ENCODE peak calls at places on chromosomes 7 and 10, in six cellular contexts. One of them, this sample, is unnamed.

GRCh38 chr10:132192991-132193670 is 6.4 kb downstream of the DPYSL4 start:
- DNase-seq in EH: no peak
- DNase-seq in foreskin melanocyte: no peak
- DNase-seq in NCI-H82: no peak
- DNase-seq in cardiac muscle cell: peak
- DNase-seq in globus pallidus: no peak
- DNase-seq in this sample: no peak

GRCh38 chr7:129875160-129875559 is 77.6 kb downstream of the UBE2H start:
- DNase-seq in EH: peak
- DNase-seq in foreskin melanocyte: no peak
- DNase-seq in NCI-H82: no peak
- DNase-seq in cardiac muscle cell: no peak
- DNase-seq in globus pallidus: no peak
- DNase-seq in this sample: no peak

GRCh38 chr10:95505641-95506040 is 55.5 kb downstream of the SORBS1 start:
- DNase-seq in EH: no peak
- DNase-seq in foreskin melanocyte: no peak
- DNase-seq in NCI-H82: peak
- DNase-seq in cardiac muscle cell: no peak
- DNase-seq in globus pallidus: no peak
- DNase-seq in this sample: no peak

GRCh38 chr10:71293446-71294090 is 25.5 kb upstream of the SLC29A3 start:
- DNase-seq in EH: no peak
- DNase-seq in foreskin melanocyte: no peak
- DNase-seq in NCI-H82: no peak
- DNase-seq in cardiac muscle cell: no peak
- DNase-seq in globus pallidus: no peak
- DNase-seq in this sample: no peak

GRCh38 chr10:21993360-21994001 is 10.0 kb downstream of the DNAJC1 start:
- DNase-seq in EH: peak
- DNase-seq in foreskin melanocyte: peak
- DNase-seq in NCI-H82: peak
- DNase-seq in cardiac muscle cell: no peak
- DNase-seq in globus pallidus: peak
- DNase-seq in this sample: no peak

GRCh38 chr7:11127112-11127785 is 153.6 kb downstream of the PHF14 start:
- DNase-seq in EH: peak
- DNase-seq in foreskin melanocyte: no peak
- DNase-seq in NCI-H82: no peak
- DNase-seq in cardiac muscle cell: no peak
- DNase-seq in globus pallidus: no peak
- DNase-seq in this sample: no peak

GRCh38 chr10:26696786-26697162 is 727 bp upstream of the PDSS1 start:
- DNase-seq in EH: no peak
- DNase-seq in foreskin melanocyte: no peak
- DNase-seq in NCI-H82: no peak
- DNase-seq in cardiac muscle cell: no peak
- DNase-seq in globus pallidus: no peak
- DNase-seq in this sample: peak

GRCh38 chr7:28136885-28137284 is 43.7 kb downstream of the JAZF1 start:
- DNase-seq in EH: no peak
- DNase-seq in foreskin melanocyte: no peak
- DNase-seq in NCI-H82: no peak
- DNase-seq in cardiac muscle cell: no peak
- DNase-seq in globus pallidus: no peak
- DNase-seq in this sample: no peak

GRCh38 chr10:6144609-6145413 is 56.0 kb downstream of the RBM17 start:
- DNase-seq in EH: peak
- DNase-seq in foreskin melanocyte: peak
- DNase-seq in NCI-H82: peak
- DNase-seq in cardiac muscle cell: peak
- DNase-seq in globus pallidus: peak
- DNase-seq in this sample: peak

GRCh38 chr7:11469028-11469718 is 362.8 kb downstream of the THSD7A start:
- DNase-seq in EH: no peak
- DNase-seq in foreskin melanocyte: no peak
- DNase-seq in NCI-H82: no peak
- DNase-seq in cardiac muscle cell: no peak
- DNase-seq in globus pallidus: no peak
- DNase-seq in this sample: no peak

GRCh38 chr10:89086801-89087513 is 96.4 kb downstream of the FAS start:
- DNase-seq in EH: peak
- DNase-seq in foreskin melanocyte: no peak
- DNase-seq in NCI-H82: no peak
- DNase-seq in cardiac muscle cell: no peak
- DNase-seq in globus pallidus: peak
- DNase-seq in this sample: peak

GRCh38 chr10:30505543-30506298 is 71.7 kb downstream of the MAP3K8 start:
- DNase-seq in EH: no peak
- DNase-seq in foreskin melanocyte: no peak
- DNase-seq in NCI-H82: no peak
- DNase-seq in cardiac muscle cell: no peak
- DNase-seq in globus pallidus: peak
- DNase-seq in this sample: no peak

GRCh38 chr7:37491919-37492694 is 43.4 kb upstream of the ELMO1 start:
- DNase-seq in EH: no peak
- DNase-seq in foreskin melanocyte: no peak
- DNase-seq in NCI-H82: no peak
- DNase-seq in cardiac muscle cell: peak
- DNase-seq in globus pallidus: no peak
- DNase-seq in this sample: no peak

GRCh38 chr7:102935450-102936110 is 22.8 kb downstream of the LRRC17 start:
- DNase-seq in EH: no peak
- DNase-seq in foreskin melanocyte: no peak
- DNase-seq in NCI-H82: peak
- DNase-seq in cardiac muscle cell: no peak
- DNase-seq in globus pallidus: no peak
- DNase-seq in this sample: no peak

GRCh38 chr7:84697506-84697905 is 489.4 kb downstream of the SEMA3D start:
- DNase-seq in EH: peak
- DNase-seq in foreskin melanocyte: no peak
- DNase-seq in NCI-H82: no peak
- DNase-seq in cardiac muscle cell: no peak
- DNase-seq in globus pallidus: no peak
- DNase-seq in this sample: peak

GRCh38 chr7:148903504-148903903 is 19.4 kb upstream of the EZH2 start:
- DNase-seq in EH: no peak
- DNase-seq in foreskin melanocyte: no peak
- DNase-seq in NCI-H82: no peak
- DNase-seq in cardiac muscle cell: no peak
- DNase-seq in globus pallidus: no peak
- DNase-seq in this sample: no peak

GRCh38 chr10:125398270-125398669 is 237.9 kb upstream of the CTBP2 start:
- DNase-seq in EH: no peak
- DNase-seq in foreskin melanocyte: no peak
- DNase-seq in NCI-H82: no peak
- DNase-seq in cardiac muscle cell: no peak
- DNase-seq in globus pallidus: no peak
- DNase-seq in this sample: no peak

GRCh38 chr10:3293536-3294431 is 121.2 kb upstream of the PITRM1 start:
- DNase-seq in EH: peak
- DNase-seq in foreskin melanocyte: no peak
- DNase-seq in NCI-H82: no peak
- DNase-seq in cardiac muscle cell: no peak
- DNase-seq in globus pallidus: no peak
- DNase-seq in this sample: no peak

GRCh38 chr7:739964-740942 is 13.2 kb upstream of the PRKAR1B start:
- DNase-seq in EH: no peak
- DNase-seq in foreskin melanocyte: no peak
- DNase-seq in NCI-H82: no peak
- DNase-seq in cardiac muscle cell: no peak
- DNase-seq in globus pallidus: no peak
- DNase-seq in this sample: no peak

GRCh38 chr10:127193125-127193524 is 3.3 kb downstream of the INSYN2A start:
- DNase-seq in EH: peak
- DNase-seq in foreskin melanocyte: no peak
- DNase-seq in NCI-H82: no peak
- DNase-seq in cardiac muscle cell: no peak
- DNase-seq in globus pallidus: no peak
- DNase-seq in this sample: no peak

GRCh38 chr7:11237742-11238141 is 264.1 kb downstream of the PHF14 start:
- DNase-seq in EH: no peak
- DNase-seq in foreskin melanocyte: no peak
- DNase-seq in NCI-H82: no peak
- DNase-seq in cardiac muscle cell: no peak
- DNase-seq in globus pallidus: no peak
- DNase-seq in this sample: no peak

GRCh38 chr7:80392229-80393169 is 119.4 kb downstream of the GNAT3 start:
- DNase-seq in EH: peak
- DNase-seq in foreskin melanocyte: no peak
- DNase-seq in NCI-H82: peak
- DNase-seq in cardiac muscle cell: peak
- DNase-seq in globus pallidus: peak
- DNase-seq in this sample: peak

GRCh38 chr10:24453404-24453830 is 244.5 kb downstream of the KIAA1217 start:
- DNase-seq in EH: peak
- DNase-seq in foreskin melanocyte: no peak
- DNase-seq in NCI-H82: no peak
- DNase-seq in cardiac muscle cell: no peak
- DNase-seq in globus pallidus: no peak
- DNase-seq in this sample: no peak

GRCh38 chr7:25216837-25217236 is 11.4 kb downstream of the NPVF start:
- DNase-seq in EH: peak
- DNase-seq in foreskin melanocyte: peak
- DNase-seq in NCI-H82: peak
- DNase-seq in cardiac muscle cell: peak
- DNase-seq in globus pallidus: peak
- DNase-seq in this sample: no peak

GRCh38 chr10:79285315-79286185 is 61.7 kb upstream of the PPIF start:
- DNase-seq in EH: no peak
- DNase-seq in foreskin melanocyte: no peak
- DNase-seq in NCI-H82: no peak
- DNase-seq in cardiac muscle cell: no peak
- DNase-seq in globus pallidus: no peak
- DNase-seq in this sample: no peak

GRCh38 chr7:22356855-22357310 is at the start of gene RAPGEF5:
- DNase-seq in EH: peak
- DNase-seq in foreskin melanocyte: no peak
- DNase-seq in NCI-H82: peak
- DNase-seq in cardiac muscle cell: peak
- DNase-seq in globus pallidus: no peak
- DNase-seq in this sample: peak

GRCh38 chr7:104458875-104459274 is 130.5 kb downstream of the LHFPL3 start:
- DNase-seq in EH: no peak
- DNase-seq in foreskin melanocyte: no peak
- DNase-seq in NCI-H82: no peak
- DNase-seq in cardiac muscle cell: no peak
- DNase-seq in globus pallidus: no peak
- DNase-seq in this sample: no peak

GRCh38 chr7:132072873-132073272 is 503.4 kb downstream of the PLXNA4 start:
- DNase-seq in EH: no peak
- DNase-seq in foreskin melanocyte: no peak
- DNase-seq in NCI-H82: no peak
- DNase-seq in cardiac muscle cell: no peak
- DNase-seq in globus pallidus: no peak
- DNase-seq in this sample: no peak

GRCh38 chr10:27908231-27908630 is 90.6 kb downstream of the ODAD2 start:
- DNase-seq in EH: no peak
- DNase-seq in foreskin melanocyte: no peak
- DNase-seq in NCI-H82: no peak
- DNase-seq in cardiac muscle cell: no peak
- DNase-seq in globus pallidus: no peak
- DNase-seq in this sample: no peak

GRCh38 chr7:28488061-28488791 is 75.9 kb downstream of the CREB5 start:
- DNase-seq in EH: no peak
- DNase-seq in foreskin melanocyte: no peak
- DNase-seq in NCI-H82: no peak
- DNase-seq in cardiac muscle cell: no peak
- DNase-seq in globus pallidus: no peak
- DNase-seq in this sample: no peak

GRCh38 chr10:132364594-132364970 is 32.4 kb upstream of the PWWP2B start:
- DNase-seq in EH: no peak
- DNase-seq in foreskin melanocyte: no peak
- DNase-seq in NCI-H82: no peak
- DNase-seq in cardiac muscle cell: no peak
- DNase-seq in globus pallidus: no peak
- DNase-seq in this sample: no peak

GRCh38 chr7:101596898-101597297 is 32.2 kb downstream of the MYL10 start:
- DNase-seq in EH: no peak
- DNase-seq in foreskin melanocyte: no peak
- DNase-seq in NCI-H82: no peak
- DNase-seq in cardiac muscle cell: no peak
- DNase-seq in globus pallidus: no peak
- DNase-seq in this sample: no peak

GRCh38 chr7:13291010-13291409 is 603.6 kb downstream of the ARL4A start:
- DNase-seq in EH: no peak
- DNase-seq in foreskin melanocyte: no peak
- DNase-seq in NCI-H82: peak
- DNase-seq in cardiac muscle cell: no peak
- DNase-seq in globus pallidus: no peak
- DNase-seq in this sample: no peak

GRCh38 chr10:44848211-44848610 is 62.9 kb upstream of the TMEM72 start:
- DNase-seq in EH: no peak
- DNase-seq in foreskin melanocyte: no peak
- DNase-seq in NCI-H82: no peak
- DNase-seq in cardiac muscle cell: no peak
- DNase-seq in globus pallidus: no peak
- DNase-seq in this sample: no peak

GRCh38 chr7:43636093-43636492 is 53.2 kb downstream of the STK17A start:
- DNase-seq in EH: peak
- DNase-seq in foreskin melanocyte: no peak
- DNase-seq in NCI-H82: no peak
- DNase-seq in cardiac muscle cell: no peak
- DNase-seq in globus pallidus: no peak
- DNase-seq in this sample: peak

GRCh38 chr7:93414574-93414973 is 159.9 kb downstream of the CALCR start:
- DNase-seq in EH: no peak
- DNase-seq in foreskin melanocyte: no peak
- DNase-seq in NCI-H82: no peak
- DNase-seq in cardiac muscle cell: no peak
- DNase-seq in globus pallidus: no peak
- DNase-seq in this sample: no peak

GRCh38 chr7:140026935-140027334 is 35.8 kb downstream of the PARP12 start:
- DNase-seq in EH: no peak
- DNase-seq in foreskin melanocyte: no peak
- DNase-seq in NCI-H82: no peak
- DNase-seq in cardiac muscle cell: no peak
- DNase-seq in globus pallidus: no peak
- DNase-seq in this sample: no peak

GRCh38 chr7:43648725-43649406 is 66.0 kb downstream of the STK17A start:
- DNase-seq in EH: peak
- DNase-seq in foreskin melanocyte: no peak
- DNase-seq in NCI-H82: no peak
- DNase-seq in cardiac muscle cell: no peak
- DNase-seq in globus pallidus: peak
- DNase-seq in this sample: no peak

GRCh38 chr7:45938626-45939302 is 17.7 kb upstream of the IGFBP3 start:
- DNase-seq in EH: no peak
- DNase-seq in foreskin melanocyte: no peak
- DNase-seq in NCI-H82: peak
- DNase-seq in cardiac muscle cell: peak
- DNase-seq in globus pallidus: no peak
- DNase-seq in this sample: no peak

This sample was measured in A549.